ENCODE peak calls at places on chromosomes 13 and 19, in nine cellular contexts. Q is endothelial cell of umbilical vein, O is H1, H is breast epithelium, P is K562, C is stomach, I is HL-60, Y is sigmoid colon, K is upper lobe of left lung. X is an unnamed sample.

GRCh38 chr19:49453013-49453756 is at the start of gene ALDH16A1:
- DNase-seq in Q (peak; percentile 98), O (peak; percentile 90), H (peak; percentile 98), P (peak; percentile 97), C (peak; percentile 98), I (peak; percentile 94), Y (peak; percentile 99), K (peak; percentile 99), X (peak; percentile 99)

GRCh38 chr19:13054605-13055212 is 47.9 kb downstream of the LYL1 start:
- DNase-seq in Q (no peak), O (no peak), H (no peak), P (no peak), C (no peak), I (no peak), Y (peak; percentile 86), K (no peak), X (no peak)

GRCh38 chr13:27455331-27455855 is 5.0 kb upstream of the MTIF3 start:
- DNase-seq in Q (no peak), O (no peak), H (no peak), P (no peak), C (no peak), I (no peak), Y (no peak), K (no peak), X (no peak)

GRCh38 chr19:34555447-34555846 is 73.9 kb downstream of the WTIP start:
- DNase-seq in Q (peak; percentile 5), O (no peak), H (no peak), P (no peak), C (no peak), I (no peak), Y (no peak), K (no peak), X (no peak)

GRCh38 chr13:28313579-28313978 is 175.2 kb downstream of the PAN3 start:
- DNase-seq in Q (peak; percentile 66), O (no peak), H (no peak), P (no peak), C (no peak), I (no peak), Y (no peak), K (no peak), X (no peak)

GRCh38 chr19:55341191-55342043 is 1.7 kb downstream of the KMT5C start:
- DNase-seq in Q (peak; percentile 11), O (no peak), H (peak; percentile 61), P (peak; percentile 95), C (peak; percentile 77), I (no peak), Y (peak; percentile 91), K (peak; percentile 83), X (no peak)

GRCh38 chr13:40664100-40665060 is 2.1 kb downstream of the FOXO1 start:
- DNase-seq in Q (peak; percentile 64), O (no peak), H (peak; percentile 66), P (peak; percentile 53), C (peak; percentile 82), I (no peak), Y (peak; percentile 83), K (peak; percentile 86), X (no peak)

GRCh38 chr19:49244256-49244655 is 80.7 kb downstream of the SLC6A16 start:
- DNase-seq in Q (no peak), O (no peak), H (no peak), P (no peak), C (no peak), I (no peak), Y (no peak), K (no peak), X (no peak)

GRCh38 chr13:99327133-99327532 is 19.9 kb upstream of the GPR183 start:
- DNase-seq in Q (no peak), O (no peak), H (no peak), P (no peak), C (no peak), I (no peak), Y (no peak), K (no peak), X (no peak)
- TF ChIP-seq POLR2AphosphoS5 in Q (no peak), O (no peak), H (no peak), P (no peak), C (no peak), I (no peak), Y (no peak), K (no peak), X (no peak)

GRCh38 chr19:46787040-46787330 is 1.4 kb downstream of the SLC1A5 start:
- DNase-seq in Q (no peak), O (no peak), H (no peak), P (no peak), C (no peak), I (no peak), Y (no peak), K (no peak), X (no peak)

GRCh38 chr19:46785054-46785979 is 3.1 kb downstream of the SLC1A5 start:
- DNase-seq in Q (no peak), O (no peak), H (no peak), P (no peak), C (no peak), I (no peak), Y (no peak), K (no peak), X (no peak)

GRCh38 chr19:46787331-46788100 is 878 bp downstream of the SLC1A5 start:
- DNase-seq in Q (peak; percentile 64), O (no peak), H (no peak), P (peak; percentile 51), C (peak; percentile 55), I (peak; percentile 75), Y (peak; percentile 87), K (peak; percentile 77), X (no peak)

GRCh38 chr19:46785980-46786235 is 2.5 kb downstream of the SLC1A5 start:
- DNase-seq in Q (no peak), O (no peak), H (no peak), P (no peak), C (no peak), I (no peak), Y (no peak), K (no peak), X (no peak)

DNA sequence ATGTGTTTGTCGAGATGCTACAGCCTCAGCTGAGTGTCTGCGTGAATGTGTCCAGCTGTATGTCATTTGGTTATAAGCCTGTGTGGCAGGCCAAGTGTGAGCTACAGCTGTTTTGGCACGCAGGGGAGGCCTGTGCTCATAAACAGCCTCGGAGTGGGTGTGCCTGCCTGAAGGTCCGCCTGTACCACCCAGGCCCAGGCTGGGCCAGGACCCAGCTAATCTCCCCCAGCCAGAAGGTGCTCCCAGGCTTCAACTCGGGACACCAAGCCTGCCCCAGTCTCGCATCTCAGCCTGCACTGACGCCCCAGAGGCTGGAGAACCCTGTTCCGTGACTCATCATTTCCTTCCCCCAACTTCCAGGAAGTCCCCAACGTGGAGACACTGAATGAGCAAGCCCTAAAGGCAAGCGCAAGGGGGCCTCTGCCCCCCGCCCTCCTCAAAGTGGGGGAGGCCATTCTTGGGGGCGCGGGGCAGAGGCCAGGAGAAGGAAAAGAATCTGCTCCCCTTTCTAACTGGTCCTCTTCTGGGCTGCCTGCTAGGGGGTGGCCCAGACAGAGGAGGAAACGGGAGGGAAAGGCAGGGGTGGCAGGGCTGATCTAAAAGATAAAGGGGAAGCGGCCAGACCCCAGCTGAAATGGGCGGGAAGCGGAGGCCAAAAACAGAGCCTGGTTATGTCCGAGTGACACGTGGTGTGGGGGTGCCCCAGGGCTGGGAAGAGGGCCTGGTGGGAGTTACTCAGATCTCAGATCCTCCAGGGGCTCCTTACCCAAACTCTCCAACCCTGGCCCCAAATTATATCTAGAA is 2.0 kb downstream of the SLC1A5 start:
- DNase-seq in Q (peak; percentile 77), O (no peak), H (peak; percentile 61), P (peak; percentile 92), C (peak; percentile 67), I (peak; percentile 93), Y (peak; percentile 89), K (peak; percentile 90), X (no peak)
- TF ChIP-seq CTCF in Q (no peak), O (no peak), H (no peak), P (peak; percentile 19), C (no peak), I (no peak), Y (no peak), K (no peak), X (no peak)

DNA sequence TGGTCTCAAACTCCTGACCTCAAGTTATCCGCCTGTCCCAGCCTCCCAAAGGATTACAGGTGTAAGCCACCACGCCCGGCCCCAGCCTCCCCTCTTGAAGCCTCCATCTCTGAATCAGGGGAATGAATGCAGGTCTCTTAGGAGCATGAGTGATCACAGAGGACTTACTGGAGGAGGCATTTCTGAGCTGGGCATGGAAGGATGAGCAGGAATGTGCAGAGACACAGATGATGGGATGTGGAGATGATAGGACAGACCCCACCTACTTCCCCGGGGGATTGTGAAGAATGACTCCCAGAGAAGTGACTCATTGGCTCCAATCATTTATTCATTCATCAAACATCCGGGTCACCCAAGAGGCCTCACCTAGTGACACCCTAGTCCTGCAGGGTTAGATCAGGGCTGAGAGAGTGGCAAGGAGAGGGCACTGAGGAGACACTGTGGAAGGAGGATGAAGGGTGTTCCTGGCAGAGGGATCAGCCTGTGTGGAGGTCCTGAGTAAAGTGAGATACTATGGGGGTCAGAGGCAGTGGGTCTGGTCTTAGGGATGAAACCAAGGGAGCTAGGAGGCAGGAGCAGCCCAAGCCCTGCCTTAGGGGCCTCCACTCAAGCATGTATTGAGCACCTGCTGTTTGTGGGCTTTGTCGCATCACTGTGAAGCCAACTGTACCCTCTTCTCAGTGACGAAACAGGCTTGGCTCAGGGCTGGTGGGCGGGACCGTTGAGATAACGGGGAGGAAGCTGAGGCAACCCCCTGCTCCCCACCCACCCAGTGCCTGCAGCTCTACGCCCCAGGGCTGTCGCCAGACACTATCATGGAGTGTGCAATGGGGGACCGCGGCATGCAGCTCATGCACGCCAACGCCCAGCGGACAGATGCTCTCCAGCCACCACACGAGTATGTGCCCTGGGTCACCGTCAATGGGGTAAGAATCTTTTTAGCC is 3.0 kb downstream of the IFI30 start:
- DNase-seq in Q (no peak), O (no peak), H (no peak), P (no peak), C (no peak), I (no peak), Y (no peak), K (no peak), X (peak; percentile 74)
- TF ChIP-seq POLR2AphosphoS5 in Q (no peak), O (no peak), H (no peak), P (no peak), C (no peak), I (no peak), Y (no peak), K (no peak), X (no peak)

GRCh38 chr19:3186891-3187661 is 1.3 kb downstream of the NCLN start:
- DNase-seq in Q (no peak), O (no peak), H (no peak), P (no peak), C (no peak), I (no peak), Y (no peak), K (no peak), X (no peak)

GRCh38 chr19:3186377-3186688 is 603 bp downstream of the NCLN start:
- DNase-seq in Q (peak; percentile 14), O (no peak), H (no peak), P (no peak), C (no peak), I (no peak), Y (no peak), K (no peak), X (no peak)

GRCh38 chr19:3183721-3184641 is 1.7 kb upstream of the NCLN start:
- DNase-seq in Q (no peak), O (no peak), H (no peak), P (peak; percentile 74), C (no peak), I (no peak), Y (no peak), K (no peak), X (no peak)

GRCh38 chr19:3184847-3185481 is 766 bp upstream of the NCLN start:
- DNase-seq in Q (no peak), O (no peak), H (no peak), P (peak; percentile 66), C (peak; percentile 73), I (no peak), Y (peak; percentile 84), K (peak; percentile 80), X (no peak)

DNA sequence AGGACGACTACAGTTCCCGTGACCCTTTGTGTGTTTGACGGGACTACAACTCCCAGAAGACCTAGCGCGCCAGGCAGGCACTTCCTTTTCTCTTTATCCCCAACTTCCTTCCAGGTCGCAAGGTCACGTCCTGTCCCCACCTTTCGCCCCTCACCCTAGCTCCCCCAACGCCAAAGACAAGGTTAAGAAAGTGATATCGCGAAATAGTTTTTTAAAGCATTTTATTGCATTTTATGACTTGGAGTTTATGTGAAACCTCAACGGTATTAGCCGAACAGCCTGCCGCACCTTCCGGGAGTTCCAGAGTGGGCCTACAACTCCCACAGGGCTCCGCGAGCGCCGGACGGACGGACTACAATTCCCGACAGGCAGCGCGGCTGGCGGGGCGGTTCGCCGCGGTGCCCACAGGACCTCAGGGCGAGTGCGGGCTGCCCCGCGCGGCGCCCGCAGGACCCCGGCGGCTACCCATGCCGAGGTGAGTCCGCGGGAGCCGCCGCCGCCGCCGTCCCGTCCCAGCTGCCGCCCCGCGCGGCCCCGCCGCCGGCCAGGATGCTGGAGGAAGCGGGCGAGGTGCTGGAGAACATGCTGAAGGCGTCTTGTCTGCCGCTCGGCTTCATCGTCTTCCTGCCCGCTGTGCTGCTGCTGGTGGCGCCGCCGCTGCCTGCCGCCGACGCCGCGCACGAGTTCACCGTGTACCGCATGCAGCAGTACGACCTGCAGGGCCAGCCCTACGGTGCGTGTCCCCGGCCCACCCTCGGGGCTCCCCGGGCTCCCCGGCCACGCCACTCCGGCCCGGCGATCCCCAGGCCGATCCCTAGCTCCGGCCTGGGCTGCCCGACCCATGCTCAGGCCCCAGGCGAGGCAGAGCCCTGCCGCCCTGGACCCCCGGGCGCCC is at the start of gene NCLN:
- DNase-seq in Q (peak; percentile 98), O (peak; percentile 70), H (peak; percentile 92), P (peak; percentile 88), C (peak; percentile 96), I (peak; percentile 90), Y (peak; percentile 96), K (peak; percentile 97), X (peak; percentile 96)
- TF ChIP-seq CTCF in Q (no peak), O (no peak), H (no peak), P (no peak), C (no peak), I (no peak), Y (no peak), K (no peak), X (no peak)